ENCODE peak calls at places on chromosome 6, in eight cellular contexts. One of them, this sample, is unnamed.

GRCh38 chr6:79821859-79822258 is 125.5 kb downstream of the ELOVL4 start:
- DNase-seq in astrocyte of the spinal cord: no peak
- DNase-seq in neural crest cell: no peak
- DNase-seq in uterus: no peak
- DNase-seq in HFF-Myc: no peak
- DNase-seq in type B pancreatic cell: no peak
- DNase-seq in GM13976: no peak
- DNase-seq in brain microvascular endothelial cell: peak; percentile 70
- DNase-seq in this sample: no peak

GRCh38 chr6:131451330-131452195 is 121.5 kb upstream of the ARG1 start:
- DNase-seq in astrocyte of the spinal cord: no peak
- DNase-seq in neural crest cell: no peak
- DNase-seq in uterus: no peak
- DNase-seq in HFF-Myc: no peak
- DNase-seq in type B pancreatic cell: no peak
- DNase-seq in GM13976: no peak
- DNase-seq in brain microvascular endothelial cell: no peak
- DNase-seq in this sample: no peak

GRCh38 chr6:162239330-162239729 is 488.2 kb downstream of the PRKN start:
- DNase-seq in astrocyte of the spinal cord: no peak
- DNase-seq in neural crest cell: no peak
- DNase-seq in uterus: no peak
- DNase-seq in HFF-Myc: no peak
- DNase-seq in type B pancreatic cell: no peak
- DNase-seq in GM13976: no peak
- DNase-seq in brain microvascular endothelial cell: no peak
- DNase-seq in this sample: no peak

GRCh38 chr6:22722913-22723312 is 153.5 kb downstream of the HDGFL1 start:
- DNase-seq in astrocyte of the spinal cord: no peak
- DNase-seq in neural crest cell: no peak
- DNase-seq in uterus: no peak
- DNase-seq in HFF-Myc: no peak
- DNase-seq in type B pancreatic cell: no peak
- DNase-seq in GM13976: no peak
- DNase-seq in brain microvascular endothelial cell: no peak
- DNase-seq in this sample: no peak

GRCh38 chr6:45378324-45378926 is 691 bp upstream of the SUPT3H start:
- DNase-seq in astrocyte of the spinal cord: peak; percentile 25
- DNase-seq in neural crest cell: no peak
- DNase-seq in uterus: no peak
- DNase-seq in HFF-Myc: no peak
- DNase-seq in type B pancreatic cell: no peak
- DNase-seq in GM13976: peak; percentile 25
- DNase-seq in brain microvascular endothelial cell: no peak
- DNase-seq in this sample: peak; percentile 16

GRCh38 chr6:157123245-157123644 is 200.1 kb downstream of the TMEM242 start:
- DNase-seq in astrocyte of the spinal cord: no peak
- DNase-seq in neural crest cell: no peak
- DNase-seq in uterus: no peak
- DNase-seq in HFF-Myc: no peak
- DNase-seq in type B pancreatic cell: no peak
- DNase-seq in GM13976: no peak
- DNase-seq in brain microvascular endothelial cell: no peak
- DNase-seq in this sample: no peak

GRCh38 chr6:4322846-4323309 is 187.5 kb upstream of the ECI2 start:
- DNase-seq in astrocyte of the spinal cord: no peak
- DNase-seq in neural crest cell: no peak
- DNase-seq in uterus: no peak
- DNase-seq in HFF-Myc: no peak
- DNase-seq in type B pancreatic cell: no peak
- DNase-seq in GM13976: no peak
- DNase-seq in brain microvascular endothelial cell: peak; percentile 50
- DNase-seq in this sample: no peak

GRCh38 chr6:21164768-21165326 is 428.7 kb upstream of the SOX4 start:
- DNase-seq in astrocyte of the spinal cord: peak; percentile 55
- DNase-seq in neural crest cell: no peak
- DNase-seq in uterus: no peak
- DNase-seq in HFF-Myc: no peak
- DNase-seq in type B pancreatic cell: no peak
- DNase-seq in GM13976: peak; percentile 28
- DNase-seq in brain microvascular endothelial cell: peak; percentile 24
- DNase-seq in this sample: peak; percentile 28

GRCh38 chr6:168284187-168284586 is 35.4 kb downstream of the DACT2 start:
- DNase-seq in astrocyte of the spinal cord: no peak
- DNase-seq in neural crest cell: no peak
- DNase-seq in uterus: no peak
- DNase-seq in HFF-Myc: no peak
- DNase-seq in type B pancreatic cell: no peak
- DNase-seq in GM13976: no peak
- DNase-seq in brain microvascular endothelial cell: no peak
- DNase-seq in this sample: no peak

GRCh38 chr6:15285682-15286294 is 39.9 kb downstream of the JARID2 start:
- DNase-seq in astrocyte of the spinal cord: no peak
- DNase-seq in neural crest cell: no peak
- DNase-seq in uterus: no peak
- DNase-seq in HFF-Myc: no peak
- DNase-seq in type B pancreatic cell: no peak
- DNase-seq in GM13976: no peak
- DNase-seq in brain microvascular endothelial cell: no peak
- DNase-seq in this sample: no peak
- TF ChIP-seq CTCF in astrocyte of the spinal cord: no peak
- TF ChIP-seq CTCF in neural crest cell: no peak
- TF ChIP-seq CTCF in uterus: no peak
- TF ChIP-seq CTCF in HFF-Myc: no peak
- TF ChIP-seq CTCF in type B pancreatic cell: no peak
- TF ChIP-seq CTCF in GM13976: no peak
- TF ChIP-seq CTCF in brain microvascular endothelial cell: no peak
- TF ChIP-seq CTCF in this sample: peak; percentile 14

GRCh38 chr6:8743146-8743745 is 307.9 kb upstream of the SLC35B3 start:
- DNase-seq in astrocyte of the spinal cord: no peak
- DNase-seq in neural crest cell: no peak
- DNase-seq in uterus: no peak
- DNase-seq in HFF-Myc: no peak
- DNase-seq in type B pancreatic cell: no peak
- DNase-seq in GM13976: peak; percentile 30
- DNase-seq in brain microvascular endothelial cell: no peak
- DNase-seq in this sample: peak; percentile 12
- TF ChIP-seq CTCF in astrocyte of the spinal cord: no peak
- TF ChIP-seq CTCF in neural crest cell: no peak
- TF ChIP-seq CTCF in uterus: no peak
- TF ChIP-seq CTCF in HFF-Myc: no peak
- TF ChIP-seq CTCF in type B pancreatic cell: no peak
- TF ChIP-seq CTCF in GM13976: peak; percentile 10
- TF ChIP-seq CTCF in brain microvascular endothelial cell: no peak
- TF ChIP-seq CTCF in this sample: no peak

DNA sequence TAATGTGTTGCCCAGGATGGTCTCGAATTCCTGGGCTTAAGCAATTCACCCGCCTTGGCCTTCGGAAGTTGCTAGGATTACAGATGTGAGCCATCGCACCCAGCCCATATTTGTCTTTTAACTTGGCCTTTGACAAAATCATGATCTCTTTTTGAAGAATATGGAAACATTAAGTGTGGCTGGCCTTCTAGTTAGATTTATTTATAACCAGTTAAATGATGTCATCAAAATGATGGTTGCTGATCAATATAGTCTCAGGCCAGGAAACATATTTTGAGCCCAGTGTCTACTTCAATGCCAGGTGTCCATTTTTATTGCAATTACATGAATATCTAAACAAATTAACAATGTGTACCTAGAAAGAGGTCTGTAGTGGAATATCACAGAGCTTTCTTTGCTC is 69.4 kb downstream of the TMEM200A start:
- DNase-seq in astrocyte of the spinal cord: no peak
- DNase-seq in neural crest cell: no peak
- DNase-seq in uterus: no peak
- DNase-seq in HFF-Myc: no peak
- DNase-seq in type B pancreatic cell: no peak
- DNase-seq in GM13976: no peak
- DNase-seq in brain microvascular endothelial cell: no peak
- DNase-seq in this sample: no peak
- TF ChIP-seq CTCF in astrocyte of the spinal cord: no peak
- TF ChIP-seq CTCF in neural crest cell: no peak
- TF ChIP-seq CTCF in uterus: no peak
- TF ChIP-seq CTCF in HFF-Myc: no peak
- TF ChIP-seq CTCF in type B pancreatic cell: no peak
- TF ChIP-seq CTCF in GM13976: no peak
- TF ChIP-seq CTCF in brain microvascular endothelial cell: no peak
- TF ChIP-seq CTCF in this sample: no peak

DNA sequence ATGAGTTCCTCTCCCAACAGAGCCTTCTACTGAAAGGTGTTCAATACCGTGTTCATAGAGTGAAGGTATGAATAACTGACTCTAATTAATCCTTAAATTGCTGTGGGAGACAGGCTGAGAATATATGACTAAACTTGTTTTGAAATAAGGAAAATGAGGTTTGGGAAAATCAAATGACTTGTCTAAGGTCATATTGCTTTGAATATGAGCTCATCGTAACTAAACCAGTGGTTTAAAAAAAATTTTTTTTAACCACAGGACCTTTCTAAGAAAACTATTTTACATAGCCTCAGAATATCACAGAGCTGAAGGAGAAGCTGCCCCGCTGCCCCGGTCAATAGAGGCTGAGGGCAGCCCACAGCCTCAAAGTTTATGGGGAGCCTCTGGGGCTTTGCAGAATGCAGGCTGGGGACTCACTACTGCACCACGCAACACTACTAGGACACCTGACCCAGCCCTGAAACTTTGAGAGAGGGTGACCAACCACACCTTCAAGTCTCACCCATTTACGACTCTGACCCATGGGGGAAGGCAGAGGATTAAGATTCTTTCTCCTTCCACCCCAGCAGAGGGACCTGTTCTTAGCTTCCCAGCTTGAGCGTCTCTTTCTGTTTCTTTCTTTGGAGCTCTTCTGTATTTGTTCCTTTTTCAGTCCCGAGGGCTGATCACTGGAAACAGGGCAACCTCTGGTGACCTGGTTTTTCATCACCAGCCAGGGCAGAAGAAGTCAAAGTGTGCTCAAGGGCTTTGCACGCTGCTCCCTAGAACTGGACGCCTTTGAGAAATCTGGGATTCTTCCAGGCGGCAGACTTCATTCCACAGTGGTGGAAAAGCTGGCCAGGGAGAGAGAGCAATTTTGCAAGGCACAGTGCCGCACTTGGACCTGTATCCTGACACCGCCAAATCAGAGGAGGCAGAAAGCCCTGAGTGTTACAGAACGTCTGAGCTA is 220.2 kb downstream of the ATXN1 start:
- DNase-seq in astrocyte of the spinal cord: no peak
- DNase-seq in neural crest cell: no peak
- DNase-seq in uterus: peak; percentile 33
- DNase-seq in HFF-Myc: no peak
- DNase-seq in type B pancreatic cell: no peak
- DNase-seq in GM13976: peak; percentile 44
- DNase-seq in brain microvascular endothelial cell: no peak
- DNase-seq in this sample: peak; percentile 45
- TF ChIP-seq CTCF in astrocyte of the spinal cord: peak; percentile 8
- TF ChIP-seq CTCF in neural crest cell: no peak
- TF ChIP-seq CTCF in uterus: peak; percentile 10
- TF ChIP-seq CTCF in HFF-Myc: no peak
- TF ChIP-seq CTCF in type B pancreatic cell: no peak
- TF ChIP-seq CTCF in GM13976: no peak
- TF ChIP-seq CTCF in brain microvascular endothelial cell: peak; percentile 37
- TF ChIP-seq CTCF in this sample: no peak

This sample was measured in GM10248.